ENCODE peak calls at places on chromosomes 5 and 9, in four cellular contexts. K is NCI-H510A, I is thoracic aorta, V is cardiac fibroblast. M is an unnamed sample.

GRCh38 chr5:169795311-169795710 is 158.2 kb downstream of the DOCK2 start:
- DNase-seq in K (no peak), I (no peak), V (no peak), M (no peak)

GRCh38 chr9:127214421-127215265 is 49.9 kb upstream of the GARNL3 start:
- DNase-seq in K (peak; percentile 70), I (no peak), V (peak; percentile 58), M (peak; percentile 25)

GRCh38 chr5:124663101-124663506 is 83.3 kb downstream of the ZNF608 start:
- DNase-seq in K (no peak), I (no peak), V (no peak), M (no peak)

GRCh38 chr5:144135113-144135762 is 35.2 kb downstream of the YIPF5 start:
- DNase-seq in K (no peak), I (no peak), V (no peak), M (no peak)

GRCh38 chr5:150780180-150780692 is 1.7 kb downstream of the SMIM3 start:
- DNase-seq in K (no peak), I (peak; percentile 24), V (no peak), M (no peak)

GRCh38 chr9:26677965-26678745 is 214.4 kb downstream of the CAAP1 start:
- DNase-seq in K (no peak), I (no peak), V (no peak), M (no peak)

GRCh38 chr9:3035594-3036389 is 191.9 kb upstream of the PUM3 start:
- DNase-seq in K (no peak), I (no peak), V (no peak), M (no peak)

GRCh38 chr5:178297751-178298150 is 65.1 kb upstream of the PHYKPL start:
- DNase-seq in K (no peak), I (no peak), V (no peak), M (no peak)

GRCh38 chr5:148179234-148179824 is 11.0 kb downstream of the SPINK14 start:
- DNase-seq in K (no peak), I (no peak), V (peak; percentile 79), M (no peak)

GRCh38 chr5:130112246-130112645 is 208.0 kb downstream of the CHSY3 start:
- DNase-seq in K (no peak), I (no peak), V (no peak), M (no peak)

GRCh38 chr9:119675951-119676350 is 306.7 kb upstream of the BRINP1 start:
- DNase-seq in K (no peak), I (no peak), V (no peak), M (no peak)

GRCh38 chr9:136117291-136118060 is 1.2 kb downstream of the TMEM250 start:
- DNase-seq in K (no peak), I (no peak), V (peak; percentile 50), M (no peak)

GRCh38 chr5:106521701-106522100 is 1149.0 kb downstream of the EFNA5 start:
- DNase-seq in K (no peak), I (no peak), V (peak; percentile 26), M (no peak)

GRCh38 chr9:105515811-105516413 is 42.0 kb upstream of the FKTN start:
- DNase-seq in K (no peak), I (no peak), V (no peak), M (no peak)

GRCh38 chr5:16467363-16468219 is 2.0 kb upstream of the ZNF622 start:
- DNase-seq in K (no peak), I (no peak), V (peak; percentile 45), M (no peak)

GRCh38 chr5:8213701-8214240 is 344.8 kb downstream of the MTRR start:
- DNase-seq in K (no peak), I (no peak), V (no peak), M (no peak)

GRCh38 chr9:130042406-130042930 is 521 bp downstream of the FNBP1 start:
- DNase-seq in K (no peak), I (no peak), V (no peak), M (no peak)

GRCh38 chr5:139696894-139697658 is 48.9 kb downstream of the CXXC5 start:
- DNase-seq in K (no peak), I (peak; percentile 62), V (peak; percentile 89), M (no peak)

GRCh38 chr9:91345978-91346377 is 15.7 kb downstream of the AUH start:
- DNase-seq in K (no peak), I (no peak), V (no peak), M (no peak)

GRCh38 chr5:161431963-161432362 is 114.6 kb downstream of the GABRB2 start:
- DNase-seq in K (no peak), I (no peak), V (no peak), M (no peak)

GRCh38 chr9:76365028-76365427 is 29.2 kb downstream of the RFK start:
- DNase-seq in K (no peak), I (no peak), V (peak; percentile 43), M (no peak)

GRCh38 chr9:37144762-37145161 is 24.4 kb downstream of the ZCCHC7 start:
- DNase-seq in K (no peak), I (no peak), V (no peak), M (no peak)